ENCODE peak calls at places on chromosomes 7 and 10, in nine cellular contexts. One of them, this sample, is unnamed.

GRCh38 chr7:96649981-96650380 is 59.7 kb downstream of the SEM1 start:
- DNase-seq in SJSA1: no peak
- DNase-seq in aorta: no peak
- DNase-seq in hepatocyte: no peak
- DNase-seq in astrocyte: peak
- DNase-seq in CD8-positive, alpha-beta memory T cell: no peak
- DNase-seq in heart left ventricle: no peak
- DNase-seq in left ventricle myocardium inferior: no peak
- DNase-seq in CD8-positive, alpha-beta T cell: no peak
- DNase-seq in this sample: no peak

GRCh38 chr10:79277579-79277978 is 69.7 kb upstream of the PPIF start:
- DNase-seq in CD8-positive, alpha-beta T cell: no peak
- DNase-seq in hepatocyte: no peak
- DNase-seq in left ventricle myocardium inferior: no peak
- DNase-seq in heart left ventricle: no peak
- DNase-seq in astrocyte: no peak
- DNase-seq in SJSA1: no peak
- DNase-seq in aorta: no peak
- DNase-seq in CD8-positive, alpha-beta memory T cell: no peak
- DNase-seq in this sample: no peak

GRCh38 chr10:16989826-16990293 is 139.8 kb downstream of the CUBN start:
- DNase-seq in SJSA1: no peak
- DNase-seq in aorta: no peak
- DNase-seq in heart left ventricle: no peak
- DNase-seq in CD8-positive, alpha-beta memory T cell: no peak
- DNase-seq in CD8-positive, alpha-beta T cell: no peak
- DNase-seq in hepatocyte: no peak
- DNase-seq in left ventricle myocardium inferior: no peak
- DNase-seq in astrocyte: peak
- DNase-seq in this sample: no peak

GRCh38 chr10:99827906-99828305 is 45.5 kb downstream of the ABCC2 start:
- DNase-seq in CD8-positive, alpha-beta T cell: no peak
- DNase-seq in hepatocyte: no peak
- DNase-seq in left ventricle myocardium inferior: no peak
- DNase-seq in SJSA1: no peak
- DNase-seq in astrocyte: peak
- DNase-seq in heart left ventricle: no peak
- DNase-seq in CD8-positive, alpha-beta memory T cell: no peak
- DNase-seq in aorta: no peak
- DNase-seq in this sample: no peak

GRCh38 chr10:21494221-21495001 is 31.1 kb downstream of the SKIDA1 start:
- DNase-seq in CD8-positive, alpha-beta memory T cell: no peak
- DNase-seq in SJSA1: peak
- DNase-seq in CD8-positive, alpha-beta T cell: no peak
- DNase-seq in heart left ventricle: peak
- DNase-seq in hepatocyte: peak
- DNase-seq in astrocyte: no peak
- DNase-seq in left ventricle myocardium inferior: peak
- DNase-seq in aorta: no peak
- DNase-seq in this sample: no peak

GRCh38 chr10:49163741-49164140 is 24.4 kb downstream of the TMEM273 start:
- DNase-seq in astrocyte: peak
- DNase-seq in CD8-positive, alpha-beta T cell: no peak
- DNase-seq in CD8-positive, alpha-beta memory T cell: no peak
- DNase-seq in hepatocyte: no peak
- DNase-seq in heart left ventricle: no peak
- DNase-seq in aorta: no peak
- DNase-seq in SJSA1: peak
- DNase-seq in left ventricle myocardium inferior: no peak
- DNase-seq in this sample: no peak

GRCh38 chr10:97190452-97190851 is 4.7 kb upstream of the SLIT1 start:
- DNase-seq in aorta: no peak
- DNase-seq in CD8-positive, alpha-beta T cell: no peak
- DNase-seq in CD8-positive, alpha-beta memory T cell: no peak
- DNase-seq in hepatocyte: no peak
- DNase-seq in astrocyte: no peak
- DNase-seq in heart left ventricle: no peak
- DNase-seq in SJSA1: no peak
- DNase-seq in left ventricle myocardium inferior: no peak
- DNase-seq in this sample: no peak

GRCh38 chr7:18212788-18213187 is 185.1 kb upstream of the PRPS1L1 start:
- DNase-seq in CD8-positive, alpha-beta T cell: no peak
- DNase-seq in left ventricle myocardium inferior: no peak
- DNase-seq in astrocyte: peak
- DNase-seq in SJSA1: no peak
- DNase-seq in CD8-positive, alpha-beta memory T cell: no peak
- DNase-seq in hepatocyte: peak
- DNase-seq in aorta: no peak
- DNase-seq in heart left ventricle: no peak
- DNase-seq in this sample: no peak

GRCh38 chr7:30795161-30795943 is 24.1 kb downstream of the MINDY4 start:
- DNase-seq in aorta: no peak
- DNase-seq in hepatocyte: no peak
- DNase-seq in left ventricle myocardium inferior: no peak
- DNase-seq in heart left ventricle: no peak
- DNase-seq in SJSA1: no peak
- DNase-seq in CD8-positive, alpha-beta memory T cell: no peak
- DNase-seq in astrocyte: no peak
- DNase-seq in CD8-positive, alpha-beta T cell: no peak
- DNase-seq in this sample: no peak
- H3K27ac ChIP-seq in aorta: no peak
- H3K27ac ChIP-seq in hepatocyte: peak
- H3K27ac ChIP-seq in left ventricle myocardium inferior: peak
- H3K27ac ChIP-seq in heart left ventricle: no peak
- H3K27ac ChIP-seq in SJSA1: no peak
- H3K27ac ChIP-seq in CD8-positive, alpha-beta memory T cell: no peak
- H3K27ac ChIP-seq in astrocyte: no peak
- H3K27ac ChIP-seq in CD8-positive, alpha-beta T cell: no peak
- H3K27ac ChIP-seq in this sample: peak

DNA sequence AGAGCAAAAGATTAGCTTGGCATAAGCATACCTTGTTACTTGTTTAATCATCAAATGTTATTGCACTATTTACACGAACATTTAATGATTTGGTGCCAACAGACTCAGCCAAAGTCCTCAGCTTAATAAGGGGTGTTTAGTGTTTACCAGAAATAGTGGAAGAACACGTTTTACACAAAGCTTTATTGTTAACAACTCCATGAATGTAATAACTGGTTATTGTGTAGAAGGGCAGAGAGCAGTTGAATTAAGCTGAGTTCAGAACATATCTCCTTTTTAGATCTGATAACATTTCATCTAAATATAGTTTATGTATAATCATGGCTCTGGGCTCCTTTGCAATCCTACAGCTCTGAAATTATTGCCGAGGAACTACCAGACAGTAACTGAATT is 99.1 kb downstream of the CABCOCO1 start:
- DNase-seq in heart left ventricle: no peak
- DNase-seq in left ventricle myocardium inferior: no peak
- DNase-seq in SJSA1: no peak
- DNase-seq in astrocyte: no peak
- DNase-seq in hepatocyte: no peak
- DNase-seq in CD8-positive, alpha-beta T cell: no peak
- DNase-seq in aorta: no peak
- DNase-seq in CD8-positive, alpha-beta memory T cell: no peak
- DNase-seq in this sample: no peak
- H3K27ac ChIP-seq in heart left ventricle: no peak
- H3K27ac ChIP-seq in left ventricle myocardium inferior: no peak
- H3K27ac ChIP-seq in SJSA1: peak
- H3K27ac ChIP-seq in astrocyte: no peak
- H3K27ac ChIP-seq in hepatocyte: peak
- H3K27ac ChIP-seq in CD8-positive, alpha-beta T cell: no peak
- H3K27ac ChIP-seq in aorta: no peak
- H3K27ac ChIP-seq in CD8-positive, alpha-beta memory T cell: no peak
- H3K27ac ChIP-seq in this sample: no peak

GRCh38 chr7:46291601-46292150 is 370.6 kb upstream of the IGFBP3 start:
- DNase-seq in astrocyte: peak
- DNase-seq in SJSA1: peak
- DNase-seq in CD8-positive, alpha-beta T cell: no peak
- DNase-seq in left ventricle myocardium inferior: no peak
- DNase-seq in hepatocyte: peak
- DNase-seq in CD8-positive, alpha-beta memory T cell: no peak
- DNase-seq in heart left ventricle: no peak
- DNase-seq in aorta: no peak
- DNase-seq in this sample: peak
- H3K27ac ChIP-seq in astrocyte: peak
- H3K27ac ChIP-seq in SJSA1: peak
- H3K27ac ChIP-seq in CD8-positive, alpha-beta T cell: no peak
- H3K27ac ChIP-seq in left ventricle myocardium inferior: peak
- H3K27ac ChIP-seq in hepatocyte: peak
- H3K27ac ChIP-seq in CD8-positive, alpha-beta memory T cell: no peak
- H3K27ac ChIP-seq in heart left ventricle: peak
- H3K27ac ChIP-seq in aorta: peak
- H3K27ac ChIP-seq in this sample: peak

GRCh38 chr10:110793128-110793812 is 78.5 kb upstream of the PDCD4 start:
- DNase-seq in aorta: no peak
- DNase-seq in CD8-positive, alpha-beta memory T cell: no peak
- DNase-seq in left ventricle myocardium inferior: no peak
- DNase-seq in astrocyte: no peak
- DNase-seq in SJSA1: no peak
- DNase-seq in hepatocyte: no peak
- DNase-seq in heart left ventricle: no peak
- DNase-seq in CD8-positive, alpha-beta T cell: no peak
- DNase-seq in this sample: no peak

GRCh38 chr10:110792476-110792875 is 79.3 kb upstream of the PDCD4 start:
- DNase-seq in CD8-positive, alpha-beta memory T cell: no peak
- DNase-seq in heart left ventricle: no peak
- DNase-seq in astrocyte: no peak
- DNase-seq in aorta: no peak
- DNase-seq in hepatocyte: no peak
- DNase-seq in left ventricle myocardium inferior: no peak
- DNase-seq in SJSA1: no peak
- DNase-seq in CD8-positive, alpha-beta T cell: no peak
- DNase-seq in this sample: no peak

GRCh38 chr10:110793887-110794286 is 77.8 kb upstream of the PDCD4 start:
- DNase-seq in SJSA1: peak
- DNase-seq in CD8-positive, alpha-beta memory T cell: no peak
- DNase-seq in heart left ventricle: no peak
- DNase-seq in aorta: no peak
- DNase-seq in left ventricle myocardium inferior: no peak
- DNase-seq in CD8-positive, alpha-beta T cell: no peak
- DNase-seq in astrocyte: no peak
- DNase-seq in hepatocyte: no peak
- DNase-seq in this sample: no peak

GRCh38 chr10:110797416-110797815 is 74.3 kb upstream of the PDCD4 start:
- DNase-seq in aorta: no peak
- DNase-seq in hepatocyte: no peak
- DNase-seq in heart left ventricle: no peak
- DNase-seq in left ventricle myocardium inferior: no peak
- DNase-seq in astrocyte: no peak
- DNase-seq in CD8-positive, alpha-beta T cell: no peak
- DNase-seq in SJSA1: no peak
- DNase-seq in CD8-positive, alpha-beta memory T cell: no peak
- DNase-seq in this sample: no peak

GRCh38 chr10:110794808-110795207 is 76.9 kb upstream of the PDCD4 start:
- DNase-seq in heart left ventricle: peak
- DNase-seq in left ventricle myocardium inferior: peak
- DNase-seq in hepatocyte: no peak
- DNase-seq in astrocyte: no peak
- DNase-seq in SJSA1: no peak
- DNase-seq in CD8-positive, alpha-beta T cell: no peak
- DNase-seq in CD8-positive, alpha-beta memory T cell: no peak
- DNase-seq in aorta: no peak
- DNase-seq in this sample: no peak
- H3K27ac ChIP-seq in heart left ventricle: peak
- H3K27ac ChIP-seq in left ventricle myocardium inferior: peak
- H3K27ac ChIP-seq in hepatocyte: peak
- H3K27ac ChIP-seq in astrocyte: no peak
- H3K27ac ChIP-seq in SJSA1: no peak
- H3K27ac ChIP-seq in CD8-positive, alpha-beta T cell: no peak
- H3K27ac ChIP-seq in CD8-positive, alpha-beta memory T cell: no peak
- H3K27ac ChIP-seq in aorta: peak
- H3K27ac ChIP-seq in this sample: no peak

DNA sequence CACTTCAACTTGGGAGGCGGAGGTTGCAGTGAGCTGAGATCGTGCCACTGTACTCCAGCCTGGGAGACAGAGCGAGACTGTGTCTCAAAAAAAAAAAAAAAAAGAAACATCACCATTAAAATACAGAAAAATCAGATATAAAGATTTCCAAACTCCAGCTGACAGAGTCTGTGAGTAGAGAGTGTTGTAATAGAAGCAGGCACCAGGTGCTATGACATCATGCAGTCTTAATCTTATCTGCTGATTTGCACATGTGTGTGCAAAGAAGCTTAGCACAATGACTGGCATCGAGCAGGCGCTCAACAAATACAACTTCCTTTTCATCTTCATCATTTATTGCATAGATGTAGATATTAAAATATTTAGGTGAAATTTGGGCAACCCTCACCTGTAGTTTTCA is 92.2 kb downstream of the PRKCQ start:
- DNase-seq in heart left ventricle: no peak
- DNase-seq in CD8-positive, alpha-beta T cell: no peak
- DNase-seq in hepatocyte: no peak
- DNase-seq in left ventricle myocardium inferior: no peak
- DNase-seq in SJSA1: no peak
- DNase-seq in aorta: no peak
- DNase-seq in CD8-positive, alpha-beta memory T cell: no peak
- DNase-seq in astrocyte: no peak
- DNase-seq in this sample: no peak
- H3K27ac ChIP-seq in heart left ventricle: no peak
- H3K27ac ChIP-seq in CD8-positive, alpha-beta T cell: no peak
- H3K27ac ChIP-seq in hepatocyte: no peak
- H3K27ac ChIP-seq in left ventricle myocardium inferior: no peak
- H3K27ac ChIP-seq in SJSA1: no peak
- H3K27ac ChIP-seq in aorta: no peak
- H3K27ac ChIP-seq in CD8-positive, alpha-beta memory T cell: no peak
- H3K27ac ChIP-seq in astrocyte: no peak
- H3K27ac ChIP-seq in this sample: no peak

GRCh38 chr10:31263903-31264302 is 55.1 kb upstream of the ZEB1 start:
- DNase-seq in CD8-positive, alpha-beta T cell: no peak
- DNase-seq in heart left ventricle: no peak
- DNase-seq in left ventricle myocardium inferior: no peak
- DNase-seq in SJSA1: no peak
- DNase-seq in aorta: no peak
- DNase-seq in astrocyte: peak
- DNase-seq in CD8-positive, alpha-beta memory T cell: no peak
- DNase-seq in hepatocyte: no peak
- DNase-seq in this sample: no peak

GRCh38 chr10:31261502-31262311 is 57.3 kb upstream of the ZEB1 start:
- DNase-seq in CD8-positive, alpha-beta memory T cell: no peak
- DNase-seq in hepatocyte: peak
- DNase-seq in heart left ventricle: no peak
- DNase-seq in astrocyte: peak
- DNase-seq in aorta: no peak
- DNase-seq in CD8-positive, alpha-beta T cell: no peak
- DNase-seq in SJSA1: peak
- DNase-seq in left ventricle myocardium inferior: no peak
- DNase-seq in this sample: no peak

GRCh38 chr10:31262672-31263071 is 56.3 kb upstream of the ZEB1 start:
- DNase-seq in SJSA1: peak
- DNase-seq in heart left ventricle: peak
- DNase-seq in astrocyte: peak
- DNase-seq in left ventricle myocardium inferior: no peak
- DNase-seq in CD8-positive, alpha-beta memory T cell: no peak
- DNase-seq in aorta: peak
- DNase-seq in CD8-positive, alpha-beta T cell: no peak
- DNase-seq in hepatocyte: no peak
- DNase-seq in this sample: no peak
- H3K27ac ChIP-seq in SJSA1: peak
- H3K27ac ChIP-seq in heart left ventricle: peak
- H3K27ac ChIP-seq in astrocyte: peak
- H3K27ac ChIP-seq in left ventricle myocardium inferior: peak
- H3K27ac ChIP-seq in CD8-positive, alpha-beta memory T cell: no peak
- H3K27ac ChIP-seq in aorta: no peak
- H3K27ac ChIP-seq in CD8-positive, alpha-beta T cell: no peak
- H3K27ac ChIP-seq in hepatocyte: peak
- H3K27ac ChIP-seq in this sample: no peak